ENCODE peak calls at places on chromosomes 6 and 20, in ten cellular contexts. One of them, this sample, is unnamed.

GRCh38 chr6:14858808-14859207 is 387.1 kb upstream of the JARID2 start:
- DNase-seq in NCI-H2081: no peak
- DNase-seq in thoracic aorta: no peak
- DNase-seq in GM12878: no peak
- DNase-seq in GM03348: no peak
- DNase-seq in stimulated activated CD4-positive, alpha-beta T cell treated with anti-CD3 and anti-CD28 coated beads, TNF-alpha, amount 100 ng/mL, for 4 hours: no peak
- DNase-seq in uterus: no peak
- DNase-seq in posterior cingulate gyrus: no peak
- DNase-seq in stimulated activated naive CD4-positive, alpha-beta T cell treated with Interleukin-2 at 50 U/mL for 16 hours: no peak
- DNase-seq in occipital lobe: no peak
- DNase-seq in this sample: no peak

GRCh38 chr6:154888896-154889295 is 106.2 kb upstream of the TIAM2 start:
- DNase-seq in stimulated activated naive CD4-positive, alpha-beta T cell treated with Interleukin-2 at 50 U/mL for 16 hours: no peak
- DNase-seq in GM03348: peak
- DNase-seq in occipital lobe: no peak
- DNase-seq in NCI-H2081: no peak
- DNase-seq in thoracic aorta: no peak
- DNase-seq in stimulated activated CD4-positive, alpha-beta T cell treated with anti-CD3 and anti-CD28 coated beads, TNF-alpha, amount 100 ng/mL, for 4 hours: no peak
- DNase-seq in posterior cingulate gyrus: no peak
- DNase-seq in GM12878: no peak
- DNase-seq in uterus: no peak
- DNase-seq in this sample: no peak

GRCh38 chr6:139654309-139654708 is 279.9 kb upstream of the CITED2 start:
- DNase-seq in GM12878: no peak
- DNase-seq in occipital lobe: no peak
- DNase-seq in posterior cingulate gyrus: no peak
- DNase-seq in thoracic aorta: no peak
- DNase-seq in stimulated activated naive CD4-positive, alpha-beta T cell treated with Interleukin-2 at 50 U/mL for 16 hours: no peak
- DNase-seq in uterus: no peak
- DNase-seq in stimulated activated CD4-positive, alpha-beta T cell treated with anti-CD3 and anti-CD28 coated beads, TNF-alpha, amount 100 ng/mL, for 4 hours: no peak
- DNase-seq in GM03348: no peak
- DNase-seq in NCI-H2081: no peak
- DNase-seq in this sample: no peak

GRCh38 chr20:2261105-2261504 is 34.7 kb upstream of the TGM3 start:
- DNase-seq in GM12878: no peak
- DNase-seq in posterior cingulate gyrus: no peak
- DNase-seq in thoracic aorta: no peak
- DNase-seq in occipital lobe: no peak
- DNase-seq in stimulated activated CD4-positive, alpha-beta T cell treated with anti-CD3 and anti-CD28 coated beads, TNF-alpha, amount 100 ng/mL, for 4 hours: no peak
- DNase-seq in uterus: no peak
- DNase-seq in NCI-H2081: no peak
- DNase-seq in stimulated activated naive CD4-positive, alpha-beta T cell treated with Interleukin-2 at 50 U/mL for 16 hours: no peak
- DNase-seq in GM03348: no peak
- DNase-seq in this sample: no peak

GRCh38 chr6:74705451-74705850 is 500.4 kb downstream of the COL12A1 start:
- DNase-seq in occipital lobe: no peak
- DNase-seq in stimulated activated CD4-positive, alpha-beta T cell treated with anti-CD3 and anti-CD28 coated beads, TNF-alpha, amount 100 ng/mL, for 4 hours: no peak
- DNase-seq in GM03348: peak
- DNase-seq in posterior cingulate gyrus: no peak
- DNase-seq in NCI-H2081: no peak
- DNase-seq in uterus: no peak
- DNase-seq in GM12878: no peak
- DNase-seq in stimulated activated naive CD4-positive, alpha-beta T cell treated with Interleukin-2 at 50 U/mL for 16 hours: no peak
- DNase-seq in thoracic aorta: no peak
- DNase-seq in this sample: peak

GRCh38 chr6:105804436-105804835 is 281.7 kb upstream of the PRDM1 start:
- DNase-seq in stimulated activated naive CD4-positive, alpha-beta T cell treated with Interleukin-2 at 50 U/mL for 16 hours: no peak
- DNase-seq in GM03348: peak
- DNase-seq in uterus: no peak
- DNase-seq in thoracic aorta: no peak
- DNase-seq in NCI-H2081: no peak
- DNase-seq in posterior cingulate gyrus: no peak
- DNase-seq in stimulated activated CD4-positive, alpha-beta T cell treated with anti-CD3 and anti-CD28 coated beads, TNF-alpha, amount 100 ng/mL, for 4 hours: no peak
- DNase-seq in GM12878: no peak
- DNase-seq in occipital lobe: no peak
- DNase-seq in this sample: peak

GRCh38 chr6:134436281-134436815 is 118.4 kb upstream of the SGK1 start:
- DNase-seq in GM03348: peak
- DNase-seq in thoracic aorta: peak
- DNase-seq in posterior cingulate gyrus: peak
- DNase-seq in occipital lobe: peak
- DNase-seq in NCI-H2081: no peak
- DNase-seq in stimulated activated CD4-positive, alpha-beta T cell treated with anti-CD3 and anti-CD28 coated beads, TNF-alpha, amount 100 ng/mL, for 4 hours: peak
- DNase-seq in GM12878: peak
- DNase-seq in stimulated activated naive CD4-positive, alpha-beta T cell treated with Interleukin-2 at 50 U/mL for 16 hours: peak
- DNase-seq in uterus: peak
- DNase-seq in this sample: peak

GRCh38 chr20:17669306-17669931 is 12.6 kb downstream of the RRBP1 start:
- DNase-seq in GM03348: no peak
- DNase-seq in uterus: no peak
- DNase-seq in posterior cingulate gyrus: no peak
- DNase-seq in GM12878: no peak
- DNase-seq in stimulated activated CD4-positive, alpha-beta T cell treated with anti-CD3 and anti-CD28 coated beads, TNF-alpha, amount 100 ng/mL, for 4 hours: no peak
- DNase-seq in occipital lobe: no peak
- DNase-seq in thoracic aorta: no peak
- DNase-seq in NCI-H2081: no peak
- DNase-seq in stimulated activated naive CD4-positive, alpha-beta T cell treated with Interleukin-2 at 50 U/mL for 16 hours: no peak
- DNase-seq in this sample: no peak

GRCh38 chr20:50491926-50492634 is 18.1 kb upstream of the PTPN1 start:
- DNase-seq in stimulated activated CD4-positive, alpha-beta T cell treated with anti-CD3 and anti-CD28 coated beads, TNF-alpha, amount 100 ng/mL, for 4 hours: no peak
- DNase-seq in stimulated activated naive CD4-positive, alpha-beta T cell treated with Interleukin-2 at 50 U/mL for 16 hours: no peak
- DNase-seq in NCI-H2081: peak
- DNase-seq in GM03348: no peak
- DNase-seq in GM12878: no peak
- DNase-seq in occipital lobe: no peak
- DNase-seq in thoracic aorta: no peak
- DNase-seq in posterior cingulate gyrus: no peak
- DNase-seq in uterus: no peak
- DNase-seq in this sample: no peak

GRCh38 chr20:25220810-25221591 is 25.5 kb downstream of the ENTPD6 start:
- DNase-seq in posterior cingulate gyrus: no peak
- DNase-seq in stimulated activated naive CD4-positive, alpha-beta T cell treated with Interleukin-2 at 50 U/mL for 16 hours: no peak
- DNase-seq in uterus: no peak
- DNase-seq in GM03348: no peak
- DNase-seq in occipital lobe: no peak
- DNase-seq in stimulated activated CD4-positive, alpha-beta T cell treated with anti-CD3 and anti-CD28 coated beads, TNF-alpha, amount 100 ng/mL, for 4 hours: no peak
- DNase-seq in thoracic aorta: no peak
- DNase-seq in GM12878: no peak
- DNase-seq in NCI-H2081: peak
- DNase-seq in this sample: no peak

GRCh38 chr20:57513199-57513598 is 11.7 kb downstream of the CTCFL start:
- DNase-seq in NCI-H2081: no peak
- DNase-seq in stimulated activated naive CD4-positive, alpha-beta T cell treated with Interleukin-2 at 50 U/mL for 16 hours: no peak
- DNase-seq in posterior cingulate gyrus: no peak
- DNase-seq in thoracic aorta: no peak
- DNase-seq in stimulated activated CD4-positive, alpha-beta T cell treated with anti-CD3 and anti-CD28 coated beads, TNF-alpha, amount 100 ng/mL, for 4 hours: no peak
- DNase-seq in GM03348: no peak
- DNase-seq in uterus: no peak
- DNase-seq in GM12878: no peak
- DNase-seq in occipital lobe: no peak
- DNase-seq in this sample: no peak

GRCh38 chr20:49936153-49937022 is at the start of gene RNF114:
- DNase-seq in GM03348: peak
- DNase-seq in stimulated activated naive CD4-positive, alpha-beta T cell treated with Interleukin-2 at 50 U/mL for 16 hours: peak
- DNase-seq in uterus: peak
- DNase-seq in posterior cingulate gyrus: peak
- DNase-seq in thoracic aorta: peak
- DNase-seq in GM12878: no peak
- DNase-seq in NCI-H2081: peak
- DNase-seq in stimulated activated CD4-positive, alpha-beta T cell treated with anti-CD3 and anti-CD28 coated beads, TNF-alpha, amount 100 ng/mL, for 4 hours: peak
- DNase-seq in occipital lobe: peak
- DNase-seq in this sample: peak

GRCh38 chr6:4582506-4582905 is 193.7 kb upstream of the CDYL start:
- DNase-seq in uterus: no peak
- DNase-seq in occipital lobe: no peak
- DNase-seq in GM03348: no peak
- DNase-seq in thoracic aorta: no peak
- DNase-seq in GM12878: no peak
- DNase-seq in stimulated activated naive CD4-positive, alpha-beta T cell treated with Interleukin-2 at 50 U/mL for 16 hours: no peak
- DNase-seq in posterior cingulate gyrus: no peak
- DNase-seq in stimulated activated CD4-positive, alpha-beta T cell treated with anti-CD3 and anti-CD28 coated beads, TNF-alpha, amount 100 ng/mL, for 4 hours: no peak
- DNase-seq in NCI-H2081: no peak
- DNase-seq in this sample: peak

GRCh38 chr6:163661271-163661671 is 246.8 kb downstream of the QKI start:
- DNase-seq in posterior cingulate gyrus: no peak
- DNase-seq in occipital lobe: no peak
- DNase-seq in NCI-H2081: no peak
- DNase-seq in stimulated activated naive CD4-positive, alpha-beta T cell treated with Interleukin-2 at 50 U/mL for 16 hours: no peak
- DNase-seq in thoracic aorta: no peak
- DNase-seq in uterus: no peak
- DNase-seq in GM12878: peak
- DNase-seq in stimulated activated CD4-positive, alpha-beta T cell treated with anti-CD3 and anti-CD28 coated beads, TNF-alpha, amount 100 ng/mL, for 4 hours: no peak
- DNase-seq in GM03348: no peak
- DNase-seq in this sample: no peak

GRCh38 chr6:82953871-82954270 is 111.8 kb downstream of the UBE3D start:
- DNase-seq in thoracic aorta: no peak
- DNase-seq in occipital lobe: no peak
- DNase-seq in GM03348: no peak
- DNase-seq in stimulated activated naive CD4-positive, alpha-beta T cell treated with Interleukin-2 at 50 U/mL for 16 hours: no peak
- DNase-seq in NCI-H2081: no peak
- DNase-seq in uterus: peak
- DNase-seq in stimulated activated CD4-positive, alpha-beta T cell treated with anti-CD3 and anti-CD28 coated beads, TNF-alpha, amount 100 ng/mL, for 4 hours: no peak
- DNase-seq in GM12878: no peak
- DNase-seq in posterior cingulate gyrus: no peak
- DNase-seq in this sample: no peak

GRCh38 chr20:50772418-50773185 is 22.3 kb upstream of the BCAS4 start:
- DNase-seq in occipital lobe: no peak
- DNase-seq in stimulated activated naive CD4-positive, alpha-beta T cell treated with Interleukin-2 at 50 U/mL for 16 hours: no peak
- DNase-seq in stimulated activated CD4-positive, alpha-beta T cell treated with anti-CD3 and anti-CD28 coated beads, TNF-alpha, amount 100 ng/mL, for 4 hours: no peak
- DNase-seq in uterus: peak
- DNase-seq in thoracic aorta: no peak
- DNase-seq in GM03348: no peak
- DNase-seq in NCI-H2081: no peak
- DNase-seq in posterior cingulate gyrus: no peak
- DNase-seq in GM12878: no peak
- DNase-seq in this sample: no peak

GRCh38 chr6:57267586-57268293 is 45.6 kb upstream of the RAB23 start:
- DNase-seq in stimulated activated naive CD4-positive, alpha-beta T cell treated with Interleukin-2 at 50 U/mL for 16 hours: peak
- DNase-seq in posterior cingulate gyrus: no peak
- DNase-seq in thoracic aorta: no peak
- DNase-seq in stimulated activated CD4-positive, alpha-beta T cell treated with anti-CD3 and anti-CD28 coated beads, TNF-alpha, amount 100 ng/mL, for 4 hours: peak
- DNase-seq in uterus: no peak
- DNase-seq in occipital lobe: no peak
- DNase-seq in GM12878: peak
- DNase-seq in GM03348: peak
- DNase-seq in NCI-H2081: peak
- DNase-seq in this sample: peak

GRCh38 chr20:8601542-8601912 is 467.4 kb upstream of the PLCB4 start:
- DNase-seq in GM12878: peak
- DNase-seq in thoracic aorta: no peak
- DNase-seq in uterus: no peak
- DNase-seq in stimulated activated CD4-positive, alpha-beta T cell treated with anti-CD3 and anti-CD28 coated beads, TNF-alpha, amount 100 ng/mL, for 4 hours: no peak
- DNase-seq in NCI-H2081: no peak
- DNase-seq in occipital lobe: no peak
- DNase-seq in GM03348: no peak
- DNase-seq in posterior cingulate gyrus: no peak
- DNase-seq in stimulated activated naive CD4-positive, alpha-beta T cell treated with Interleukin-2 at 50 U/mL for 16 hours: no peak
- DNase-seq in this sample: no peak

GRCh38 chr6:4640139-4640538 is 136.1 kb upstream of the CDYL start:
- DNase-seq in uterus: no peak
- DNase-seq in stimulated activated CD4-positive, alpha-beta T cell treated with anti-CD3 and anti-CD28 coated beads, TNF-alpha, amount 100 ng/mL, for 4 hours: no peak
- DNase-seq in NCI-H2081: no peak
- DNase-seq in stimulated activated naive CD4-positive, alpha-beta T cell treated with Interleukin-2 at 50 U/mL for 16 hours: no peak
- DNase-seq in occipital lobe: no peak
- DNase-seq in posterior cingulate gyrus: no peak
- DNase-seq in thoracic aorta: no peak
- DNase-seq in GM03348: no peak
- DNase-seq in GM12878: no peak
- DNase-seq in this sample: peak

GRCh38 chr6:36969988-36970891 is 15.7 kb downstream of the PI16 start:
- DNase-seq in uterus: no peak
- DNase-seq in GM03348: no peak
- DNase-seq in posterior cingulate gyrus: no peak
- DNase-seq in GM12878: no peak
- DNase-seq in thoracic aorta: no peak
- DNase-seq in stimulated activated naive CD4-positive, alpha-beta T cell treated with Interleukin-2 at 50 U/mL for 16 hours: no peak
- DNase-seq in occipital lobe: no peak
- DNase-seq in NCI-H2081: no peak
- DNase-seq in stimulated activated CD4-positive, alpha-beta T cell treated with anti-CD3 and anti-CD28 coated beads, TNF-alpha, amount 100 ng/mL, for 4 hours: no peak
- DNase-seq in this sample: no peak